ENCODE peak calls at places on chromosome 15, in nine cellular contexts. Q is body of pancreas; C is IMR-90; U is brain microvascular endothelial cell; I is AG09309; X is mammary epithelial cell; D is upper lobe of left lung; J is CD4-positive, alpha-beta T cell; H is glutamatergic neuron. F is an unnamed sample.

GRCh38 chr15:40192942-40193341 is 32.1 kb downstream of the BUB1B start:
- DNase-seq in D (no peak), C (peak), J (no peak), I (no peak), U (peak), X (peak), H (no peak), Q (no peak), F (no peak)

GRCh38 chr15:77753238-77753873 is 120.6 kb upstream of the LINGO1 start:
- DNase-seq in D (no peak), H (no peak), Q (no peak), C (peak), J (no peak), I (no peak), U (peak), X (peak), F (peak)

GRCh38 chr15:69526086-69526485 is 73.5 kb downstream of the RPLP1 start:
- DNase-seq in C (peak), D (peak), H (no peak), Q (no peak), U (no peak), I (no peak), J (no peak), X (no peak), F (no peak)

GRCh38 chr15:77135181-77135580 is 64.3 kb upstream of the TSPAN3 start:
- DNase-seq in D (no peak), H (no peak), C (no peak), I (no peak), X (no peak), J (no peak), Q (no peak), U (no peak), F (no peak)

GRCh38 chr15:41559489-41560177 is 621 bp downstream of the TYRO3 start:
- DNase-seq in Q (peak), H (no peak), D (no peak), J (no peak), I (no peak), U (no peak), C (no peak), X (no peak), F (no peak)

GRCh38 chr15:22903961-22904534 is 65.6 kb downstream of the NIPA2 start:
- DNase-seq in H (no peak), U (no peak), I (no peak), D (no peak), Q (peak), X (no peak), J (no peak), C (no peak), F (no peak)

GRCh38 chr15:55914446-55914845 is 79.0 kb downstream of the NEDD4 start:
- DNase-seq in J (no peak), D (no peak), H (no peak), C (no peak), X (no peak), Q (no peak), U (no peak), I (no peak), F (no peak)

GRCh38 chr15:99251436-99251821 is at the start of gene LRRC28:
- DNase-seq in X (no peak), U (no peak), C (no peak), Q (no peak), D (peak), H (no peak), I (no peak), J (no peak), F (no peak)

GRCh38 chr15:69357773-69358765 is 56.1 kb upstream of the KIF23 start:
- DNase-seq in I (no peak), D (no peak), J (no peak), Q (peak), U (peak), H (no peak), X (no peak), C (peak), F (no peak)

GRCh38 chr15:32148833-32149555 is 118.7 kb downstream of the CHRNA7 start:
- DNase-seq in Q (no peak), D (peak), H (no peak), U (no peak), C (no peak), J (no peak), I (no peak), X (no peak), F (no peak)

GRCh38 chr15:52117549-52117948 is 5.0 kb upstream of the BCL2L10 start:
- DNase-seq in Q (no peak), J (no peak), H (no peak), U (no peak), D (no peak), X (no peak), C (no peak), I (no peak), F (no peak)

GRCh38 chr15:73873456-73873855 is at the start of gene TBC1D21:
- DNase-seq in D (no peak), C (no peak), Q (no peak), J (no peak), U (no peak), H (no peak), I (no peak), X (no peak), F (no peak)

GRCh38 chr15:62068071-62068786 is 1.5 kb downstream of the C2CD4A start:
- DNase-seq in C (no peak), I (no peak), U (no peak), D (peak), X (peak), H (peak), Q (peak), J (no peak), F (peak)

GRCh38 chr15:62455441-62455921 is 290.4 kb upstream of the C2CD4B start:
- DNase-seq in C (peak), I (no peak), X (no peak), D (no peak), U (no peak), Q (no peak), J (no peak), H (no peak), F (no peak)

GRCh38 chr15:99538261-99538660 is 27.5 kb upstream of the MEF2A start:
- DNase-seq in C (no peak), U (no peak), H (no peak), D (no peak), J (no peak), Q (no peak), X (no peak), I (no peak), F (no peak)

GRCh38 chr15:83970290-83970890 is 265.2 kb upstream of the GOLGA6L4 start:
- DNase-seq in C (no peak), X (no peak), D (no peak), U (no peak), Q (no peak), J (no peak), H (no peak), I (no peak), F (no peak)

GRCh38 chr15:69478259-69478687 is 25.7 kb downstream of the RPLP1 start:
- DNase-seq in C (peak), Q (peak), X (no peak), J (peak), U (no peak), I (no peak), H (peak), D (peak), F (peak)

GRCh38 chr15:92158426-92158825 is 235.3 kb upstream of the ST8SIA2 start:
- DNase-seq in H (no peak), I (no peak), U (no peak), D (no peak), J (peak), Q (no peak), X (peak), C (peak), F (no peak)

GRCh38 chr15:94968133-94968532 is 736.8 kb downstream of the MCTP2 start:
- DNase-seq in J (no peak), H (no peak), I (no peak), C (no peak), D (no peak), U (peak), X (no peak), Q (no peak), F (no peak)

GRCh38 chr15:63274427-63274826 is 3.0 kb upstream of the APH1B start:
- DNase-seq in J (no peak), U (no peak), D (no peak), I (no peak), X (no peak), H (no peak), C (no peak), Q (no peak), F (no peak)

GRCh38 chr15:90352109-90352893 is at the start of gene ZNF774:
- DNase-seq in I (peak), H (peak), J (peak), X (peak), Q (peak), U (peak), D (peak), C (peak), F (peak)
- TF ChIP-seq CTCF in I (no peak), H (no peak), J (no peak), X (no peak), Q (no peak), U (no peak), D (no peak), C (no peak), F (no peak)

GRCh38 chr15:50358805-50359204 is 3.8 kb upstream of the GABPB1 start:
- DNase-seq in X (peak), I (no peak), Q (no peak), J (no peak), U (peak), D (no peak), H (no peak), C (peak), F (no peak)
- TF ChIP-seq CTCF in X (peak), I (peak), Q (no peak), J (no peak), U (peak), D (no peak), H (no peak), C (peak), F (peak)

DNA sequence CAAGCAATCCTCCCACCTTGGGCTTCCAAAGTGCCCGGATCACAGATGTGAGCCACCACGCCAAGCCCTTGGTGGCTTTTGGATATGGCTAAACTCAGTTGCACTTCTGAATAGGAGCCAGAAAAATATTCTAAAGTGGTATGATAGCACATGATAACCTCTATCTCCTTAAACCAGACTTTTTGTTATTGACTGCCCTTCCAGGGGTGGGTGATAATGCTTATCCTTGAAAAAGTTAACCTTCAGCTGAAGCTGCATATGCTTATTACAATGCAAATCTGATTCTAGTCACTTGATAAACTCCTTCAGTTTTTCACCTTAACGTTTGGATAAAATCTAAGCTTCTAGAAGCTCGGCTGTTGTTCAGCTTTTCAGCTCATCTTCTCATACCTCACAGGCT is 6.3 kb downstream of the CCNB2 start:
- DNase-seq in Q (no peak), J (no peak), X (no peak), C (no peak), H (no peak), U (no peak), I (no peak), D (no peak), F (no peak)
- TF ChIP-seq CTCF in Q (no peak), J (no peak), X (no peak), C (no peak), H (no peak), U (no peak), I (no peak), D (no peak), F (no peak)

DNA sequence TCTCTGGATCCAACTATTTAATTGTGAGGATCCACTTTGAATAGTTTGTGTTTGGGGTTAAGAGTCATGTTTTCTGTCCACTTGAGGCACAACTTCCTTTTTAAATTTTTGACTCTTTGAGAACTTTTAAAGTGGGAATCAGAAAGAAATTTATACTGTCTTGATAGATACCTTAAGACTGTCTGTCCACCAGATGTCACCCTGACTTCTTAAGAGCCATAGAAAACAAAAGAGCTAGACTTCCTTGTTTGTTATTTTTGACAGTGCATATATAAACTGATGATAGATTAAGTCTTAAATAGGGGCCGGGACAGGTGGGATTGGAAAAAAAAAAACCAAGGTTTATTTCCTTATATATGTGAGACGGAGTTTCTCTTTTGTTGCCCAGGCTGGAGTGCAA is 52.1 kb upstream of the WDR72 start:
- DNase-seq in Q (no peak), D (no peak), J (no peak), U (no peak), I (no peak), H (no peak), C (no peak), X (no peak), F (no peak)
- TF ChIP-seq CTCF in Q (no peak), D (no peak), J (no peak), U (no peak), I (no peak), H (no peak), C (no peak), X (peak), F (no peak)

GRCh38 chr15:38724827-38725226 is 160.2 kb upstream of the RASGRP1 start:
- DNase-seq in I (no peak), D (no peak), X (no peak), H (no peak), C (no peak), J (no peak), U (no peak), Q (no peak), F (no peak)
- TF ChIP-seq CTCF in I (no peak), D (no peak), X (peak), H (no peak), C (no peak), J (no peak), U (peak), Q (no peak), F (no peak)

GRCh38 chr15:101578443-101578894 is 73.7 kb downstream of the TM2D3 start:
- DNase-seq in X (peak), C (no peak), Q (peak), I (no peak), H (peak), D (peak), U (no peak), J (no peak), F (no peak)
- TF ChIP-seq CTCF in X (peak), C (peak), Q (peak), I (peak), H (no peak), D (no peak), U (peak), J (no peak), F (peak)

DNA sequence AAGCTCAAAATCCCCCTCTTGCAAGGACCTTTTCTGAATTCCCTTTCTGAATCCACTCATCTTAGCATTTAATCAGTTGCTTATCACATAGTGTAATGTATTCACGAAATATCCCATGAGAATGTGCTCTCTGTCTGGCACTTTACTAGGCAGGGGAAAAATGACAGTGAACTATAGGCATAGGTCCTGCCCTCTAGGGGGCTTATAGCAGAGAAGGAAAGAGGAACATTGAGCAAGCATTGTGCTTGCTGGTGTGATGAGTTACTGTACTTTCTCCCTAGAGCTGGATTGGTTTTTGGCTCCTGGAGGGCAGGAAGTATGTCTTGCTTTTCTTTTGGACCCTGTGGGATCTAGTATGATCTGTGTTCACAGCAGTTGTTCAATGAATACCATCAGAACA is 26.5 kb downstream of the DUOX2 start:
- DNase-seq in J (no peak), U (no peak), C (no peak), I (no peak), H (no peak), Q (no peak), X (no peak), D (no peak), F (no peak)
- TF ChIP-seq CTCF in J (no peak), U (no peak), C (no peak), I (no peak), H (no peak), Q (no peak), X (no peak), D (no peak), F (no peak)

F was measured in mesothelial cell of epicardium.